ENCODE peak calls at places on chromosomes 4 and X, in eight cellular contexts. One of them, this sample, is unnamed.

GRCh38 chr4:22625301-22625700 is 67.4 kb upstream of the GBA3 start:
- DNase-seq in A549: no peak
- DNase-seq in GM23338: peak
- DNase-seq in CD8-positive, alpha-beta memory T cell: no peak
- DNase-seq in lung: no peak
- DNase-seq in colonic mucosa: no peak
- DNase-seq in fibroblast of lung: no peak
- DNase-seq in cardiac muscle cell: no peak
- DNase-seq in this sample: no peak

GRCh38 chrX:42519666-42520231 is 258.2 kb downstream of the PPP1R2C start:
- DNase-seq in lung: no peak
- DNase-seq in A549: no peak
- DNase-seq in CD8-positive, alpha-beta memory T cell: no peak
- DNase-seq in colonic mucosa: no peak
- DNase-seq in cardiac muscle cell: peak
- DNase-seq in fibroblast of lung: peak
- DNase-seq in GM23338: no peak
- DNase-seq in this sample: no peak

GRCh38 chr4:26568446-26568994 is 15.4 kb upstream of the TBC1D19 start:
- DNase-seq in A549: no peak
- DNase-seq in CD8-positive, alpha-beta memory T cell: no peak
- DNase-seq in lung: no peak
- DNase-seq in GM23338: no peak
- DNase-seq in colonic mucosa: no peak
- DNase-seq in cardiac muscle cell: peak
- DNase-seq in fibroblast of lung: peak
- DNase-seq in this sample: no peak

GRCh38 chr4:124265701-124266100 is 446.8 kb downstream of the ANKRD50 start:
- DNase-seq in colonic mucosa: no peak
- DNase-seq in fibroblast of lung: peak
- DNase-seq in lung: no peak
- DNase-seq in CD8-positive, alpha-beta memory T cell: no peak
- DNase-seq in GM23338: no peak
- DNase-seq in A549: no peak
- DNase-seq in cardiac muscle cell: peak
- DNase-seq in this sample: no peak

GRCh38 chr4:27278615-27279014 is 418.0 kb downstream of the STIM2 start:
- DNase-seq in GM23338: peak
- DNase-seq in CD8-positive, alpha-beta memory T cell: no peak
- DNase-seq in fibroblast of lung: peak
- DNase-seq in cardiac muscle cell: peak
- DNase-seq in A549: no peak
- DNase-seq in colonic mucosa: peak
- DNase-seq in lung: no peak
- DNase-seq in this sample: no peak

GRCh38 chr4:8912089-8912455 is 40.4 kb upstream of the HMX1 start:
- DNase-seq in CD8-positive, alpha-beta memory T cell: no peak
- DNase-seq in colonic mucosa: no peak
- DNase-seq in lung: no peak
- DNase-seq in GM23338: no peak
- DNase-seq in A549: no peak
- DNase-seq in fibroblast of lung: no peak
- DNase-seq in cardiac muscle cell: no peak
- DNase-seq in this sample: no peak

GRCh38 chr4:176949022-176949421 is 156.3 kb upstream of the VEGFC start:
- DNase-seq in colonic mucosa: no peak
- DNase-seq in GM23338: no peak
- DNase-seq in fibroblast of lung: peak
- DNase-seq in lung: peak
- DNase-seq in CD8-positive, alpha-beta memory T cell: no peak
- DNase-seq in cardiac muscle cell: peak
- DNase-seq in A549: no peak
- DNase-seq in this sample: no peak

GRCh38 chr4:103567591-103567990 is 152.2 kb downstream of the TACR3 start:
- DNase-seq in fibroblast of lung: no peak
- DNase-seq in A549: no peak
- DNase-seq in CD8-positive, alpha-beta memory T cell: no peak
- DNase-seq in colonic mucosa: no peak
- DNase-seq in cardiac muscle cell: no peak
- DNase-seq in GM23338: no peak
- DNase-seq in lung: no peak
- DNase-seq in this sample: no peak

GRCh38 chr4:174523003-174523693 is 860 bp upstream of the HPGD start:
- DNase-seq in cardiac muscle cell: no peak
- DNase-seq in CD8-positive, alpha-beta memory T cell: peak
- DNase-seq in fibroblast of lung: peak
- DNase-seq in A549: no peak
- DNase-seq in lung: no peak
- DNase-seq in colonic mucosa: peak
- DNase-seq in GM23338: peak
- DNase-seq in this sample: peak

GRCh38 chrX:91435465-91435864 is 826 bp downstream of the PABPC5 start:
- DNase-seq in GM23338: peak
- DNase-seq in cardiac muscle cell: no peak
- DNase-seq in CD8-positive, alpha-beta memory T cell: no peak
- DNase-seq in lung: no peak
- DNase-seq in fibroblast of lung: peak
- DNase-seq in A549: no peak
- DNase-seq in colonic mucosa: no peak
- DNase-seq in this sample: no peak

GRCh38 chrX:54812306-54812705 is 4.8 kb downstream of the MAGED2 start:
- DNase-seq in CD8-positive, alpha-beta memory T cell: no peak
- DNase-seq in A549: no peak
- DNase-seq in GM23338: no peak
- DNase-seq in fibroblast of lung: no peak
- DNase-seq in colonic mucosa: no peak
- DNase-seq in cardiac muscle cell: no peak
- DNase-seq in lung: no peak
- DNase-seq in this sample: no peak

GRCh38 chr4:112604590-112604989 is 32.1 kb downstream of the ZGRF1 start:
- DNase-seq in GM23338: peak
- DNase-seq in colonic mucosa: peak
- DNase-seq in A549: peak
- DNase-seq in CD8-positive, alpha-beta memory T cell: peak
- DNase-seq in fibroblast of lung: peak
- DNase-seq in lung: peak
- DNase-seq in cardiac muscle cell: peak
- DNase-seq in this sample: peak

GRCh38 chr4:162409048-162409447 is 245.2 kb upstream of the FSTL5 start:
- DNase-seq in GM23338: no peak
- DNase-seq in cardiac muscle cell: no peak
- DNase-seq in CD8-positive, alpha-beta memory T cell: no peak
- DNase-seq in lung: no peak
- DNase-seq in A549: no peak
- DNase-seq in fibroblast of lung: no peak
- DNase-seq in colonic mucosa: no peak
- DNase-seq in this sample: no peak

GRCh38 chrX:20507901-20508620 is 241.4 kb upstream of the RPS6KA3 start:
- DNase-seq in GM23338: no peak
- DNase-seq in fibroblast of lung: no peak
- DNase-seq in CD8-positive, alpha-beta memory T cell: no peak
- DNase-seq in colonic mucosa: no peak
- DNase-seq in A549: no peak
- DNase-seq in cardiac muscle cell: no peak
- DNase-seq in lung: no peak
- DNase-seq in this sample: peak

GRCh38 chr4:38055566-38055965 is 95.4 kb downstream of the PTTG2 start:
- DNase-seq in lung: no peak
- DNase-seq in cardiac muscle cell: no peak
- DNase-seq in colonic mucosa: no peak
- DNase-seq in CD8-positive, alpha-beta memory T cell: no peak
- DNase-seq in fibroblast of lung: no peak
- DNase-seq in GM23338: peak
- DNase-seq in A549: no peak
- DNase-seq in this sample: no peak

GRCh38 chrX:43595931-43596330 is 60.2 kb upstream of the MAOA start:
- DNase-seq in lung: no peak
- DNase-seq in A549: no peak
- DNase-seq in colonic mucosa: no peak
- DNase-seq in GM23338: no peak
- DNase-seq in fibroblast of lung: peak
- DNase-seq in CD8-positive, alpha-beta memory T cell: no peak
- DNase-seq in cardiac muscle cell: peak
- DNase-seq in this sample: no peak

GRCh38 chr4:148375581-148375980 is 66.6 kb downstream of the NR3C2 start:
- DNase-seq in fibroblast of lung: no peak
- DNase-seq in GM23338: no peak
- DNase-seq in A549: no peak
- DNase-seq in cardiac muscle cell: no peak
- DNase-seq in colonic mucosa: no peak
- DNase-seq in CD8-positive, alpha-beta memory T cell: no peak
- DNase-seq in lung: no peak
- DNase-seq in this sample: no peak

DNA sequence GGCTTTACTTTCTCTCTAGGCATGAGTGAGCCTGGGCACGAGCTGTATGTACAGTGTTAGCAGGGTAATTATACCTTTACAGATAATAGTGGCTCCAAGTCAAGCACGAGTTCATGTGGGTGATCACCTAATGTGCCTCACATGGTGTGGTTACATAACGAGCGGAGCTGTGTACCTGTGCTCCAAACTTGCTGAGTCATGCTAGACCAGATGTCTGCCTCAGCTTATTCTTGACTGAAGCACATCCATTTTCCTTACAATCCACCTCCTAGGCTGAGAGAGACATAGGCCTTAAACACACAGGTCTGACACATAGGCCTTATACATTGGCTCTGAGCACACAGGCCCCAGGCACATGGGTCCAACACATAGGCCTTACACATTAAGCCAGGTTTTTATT is 426.6 kb downstream of the GPAT3 start:
- DNase-seq in GM23338: peak
- DNase-seq in colonic mucosa: no peak
- DNase-seq in lung: no peak
- DNase-seq in cardiac muscle cell: no peak
- DNase-seq in CD8-positive, alpha-beta memory T cell: no peak
- DNase-seq in fibroblast of lung: no peak
- DNase-seq in A549: no peak
- DNase-seq in this sample: no peak
- H3K27ac ChIP-seq in GM23338: no peak
- H3K27ac ChIP-seq in colonic mucosa: no peak
- H3K27ac ChIP-seq in lung: no peak
- H3K27ac ChIP-seq in cardiac muscle cell: no peak
- H3K27ac ChIP-seq in CD8-positive, alpha-beta memory T cell: no peak
- H3K27ac ChIP-seq in fibroblast of lung: no peak
- H3K27ac ChIP-seq in A549: peak
- H3K27ac ChIP-seq in this sample: no peak

GRCh38 chr4:82284858-82285805 is 88.7 kb downstream of the HNRNPD start:
- DNase-seq in colonic mucosa: peak
- DNase-seq in CD8-positive, alpha-beta memory T cell: peak
- DNase-seq in GM23338: peak
- DNase-seq in fibroblast of lung: peak
- DNase-seq in A549: peak
- DNase-seq in cardiac muscle cell: peak
- DNase-seq in lung: peak
- DNase-seq in this sample: peak
- H3K27ac ChIP-seq in colonic mucosa: no peak
- H3K27ac ChIP-seq in CD8-positive, alpha-beta memory T cell: peak
- H3K27ac ChIP-seq in GM23338: no peak
- H3K27ac ChIP-seq in fibroblast of lung: no peak
- H3K27ac ChIP-seq in A549: peak
- H3K27ac ChIP-seq in cardiac muscle cell: peak
- H3K27ac ChIP-seq in lung: peak
- H3K27ac ChIP-seq in this sample: peak

GRCh38 chr4:4509521-4509920 is 32.3 kb downstream of the STX18 start:
- DNase-seq in colonic mucosa: no peak
- DNase-seq in A549: no peak
- DNase-seq in CD8-positive, alpha-beta memory T cell: no peak
- DNase-seq in GM23338: no peak
- DNase-seq in fibroblast of lung: no peak
- DNase-seq in cardiac muscle cell: no peak
- DNase-seq in lung: no peak
- DNase-seq in this sample: no peak

GRCh38 chr4:4504783-4505182 is 37.1 kb downstream of the STX18 start:
- DNase-seq in A549: no peak
- DNase-seq in colonic mucosa: no peak
- DNase-seq in CD8-positive, alpha-beta memory T cell: no peak
- DNase-seq in GM23338: no peak
- DNase-seq in fibroblast of lung: no peak
- DNase-seq in lung: no peak
- DNase-seq in cardiac muscle cell: no peak
- DNase-seq in this sample: no peak

GRCh38 chr4:4506961-4507360 is 34.9 kb downstream of the STX18 start:
- DNase-seq in lung: no peak
- DNase-seq in GM23338: no peak
- DNase-seq in A549: no peak
- DNase-seq in fibroblast of lung: no peak
- DNase-seq in cardiac muscle cell: peak
- DNase-seq in CD8-positive, alpha-beta memory T cell: no peak
- DNase-seq in colonic mucosa: peak
- DNase-seq in this sample: no peak

GRCh38 chr4:4507403-4507802 is 34.4 kb downstream of the STX18 start:
- DNase-seq in CD8-positive, alpha-beta memory T cell: no peak
- DNase-seq in fibroblast of lung: no peak
- DNase-seq in colonic mucosa: no peak
- DNase-seq in GM23338: no peak
- DNase-seq in cardiac muscle cell: no peak
- DNase-seq in lung: no peak
- DNase-seq in A549: no peak
- DNase-seq in this sample: no peak

DNA sequence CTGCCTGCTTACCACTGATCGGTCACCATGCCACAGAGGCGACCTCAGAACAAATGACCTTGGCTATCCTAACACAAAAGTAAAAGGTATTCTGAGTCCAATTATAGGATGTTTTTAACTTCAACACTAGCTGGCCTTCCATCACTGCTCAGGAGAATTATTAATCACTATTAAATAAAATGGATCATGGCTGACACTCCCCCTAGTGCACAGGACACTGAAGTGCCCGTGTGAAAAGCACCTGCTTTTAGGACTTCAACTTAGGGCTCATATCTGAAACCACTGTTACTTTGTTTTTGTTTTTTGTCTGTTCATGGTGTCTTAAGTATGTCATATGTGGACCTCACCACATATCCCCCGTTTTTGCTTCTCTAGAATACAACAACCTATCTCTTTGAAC is 33.9 kb downstream of the STX18 start:
- DNase-seq in CD8-positive, alpha-beta memory T cell: no peak
- DNase-seq in A549: peak
- DNase-seq in fibroblast of lung: no peak
- DNase-seq in GM23338: peak
- DNase-seq in cardiac muscle cell: no peak
- DNase-seq in colonic mucosa: no peak
- DNase-seq in lung: no peak
- DNase-seq in this sample: peak
- H3K27ac ChIP-seq in CD8-positive, alpha-beta memory T cell: no peak
- H3K27ac ChIP-seq in A549: no peak
- H3K27ac ChIP-seq in fibroblast of lung: no peak
- H3K27ac ChIP-seq in GM23338: no peak
- H3K27ac ChIP-seq in cardiac muscle cell: no peak
- H3K27ac ChIP-seq in colonic mucosa: no peak
- H3K27ac ChIP-seq in lung: no peak
- H3K27ac ChIP-seq in this sample: no peak

DNA sequence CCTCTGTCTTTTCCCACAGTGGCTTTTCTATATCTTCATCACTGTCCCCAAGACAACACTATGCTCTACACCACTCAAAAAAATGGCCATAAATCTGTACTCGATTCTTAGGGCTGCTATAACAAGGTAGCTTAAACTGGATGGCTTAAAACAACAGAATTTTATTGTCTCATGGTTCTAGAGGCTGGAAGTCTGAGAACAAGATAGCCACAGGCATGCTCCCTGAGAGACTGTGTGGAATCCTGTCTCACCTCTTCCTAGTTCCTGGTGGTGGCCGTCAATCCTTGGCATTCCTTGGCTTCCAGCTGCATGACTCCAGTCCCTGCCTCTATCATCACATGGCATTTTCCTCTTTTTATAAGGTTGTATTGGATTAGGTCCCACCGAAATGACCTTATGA is 70.7 kb upstream of the DCLK2 start:
- DNase-seq in cardiac muscle cell: no peak
- DNase-seq in A549: no peak
- DNase-seq in colonic mucosa: no peak
- DNase-seq in fibroblast of lung: no peak
- DNase-seq in CD8-positive, alpha-beta memory T cell: no peak
- DNase-seq in lung: no peak
- DNase-seq in GM23338: no peak
- DNase-seq in this sample: no peak
- H3K27ac ChIP-seq in cardiac muscle cell: no peak
- H3K27ac ChIP-seq in A549: peak
- H3K27ac ChIP-seq in colonic mucosa: no peak
- H3K27ac ChIP-seq in fibroblast of lung: no peak
- H3K27ac ChIP-seq in CD8-positive, alpha-beta memory T cell: no peak
- H3K27ac ChIP-seq in lung: no peak
- H3K27ac ChIP-seq in GM23338: no peak
- H3K27ac ChIP-seq in this sample: no peak

This sample was measured in small intestine.